ENCODE peak calls at places on chromosomes 7 and 10, in five cellular contexts. P is PC-9; D is CD8-positive, alpha-beta T cell; V is cardiac muscle cell; N is mammary epithelial cell. T is an unnamed sample.

GRCh38 chr10:10330481-10330880 is 687.2 kb upstream of the CELF2 start:
- DNase-seq in D (no peak), P (no peak), N (no peak), V (peak; percentile 70), T (no peak)

GRCh38 chr10:58810751-58811150 is 298.1 kb downstream of the BICC1 start:
- DNase-seq in N (no peak), V (no peak), P (no peak), D (no peak), T (no peak)

GRCh38 chr10:33155720-33156638 is 178.5 kb downstream of the NRP1 start:
- DNase-seq in D (peak; percentile 49), N (peak; percentile 75), P (peak; percentile 21), V (peak; percentile 88), T (no peak)

GRCh38 chr7:22979861-22980260 is 34.1 kb downstream of the HYCC1 start:
- DNase-seq in V (no peak), D (no peak), P (no peak), N (peak; percentile 59), T (no peak)

GRCh38 chr10:128263891-128264688 is 137.9 kb upstream of the MKI67 start:
- DNase-seq in D (peak; percentile 37), V (peak; percentile 68), N (peak; percentile 16), P (peak; percentile 21), T (peak; percentile 66)

GRCh38 chr10:78309536-78310237 is 276.0 kb downstream of the RPS24 start:
- DNase-seq in P (no peak), N (no peak), D (no peak), V (no peak), T (no peak)

GRCh38 chr10:22491931-22492615 is 146.8 kb downstream of the SPAG6 start:
- DNase-seq in V (no peak), N (no peak), P (no peak), D (peak; percentile 20), T (no peak)

GRCh38 chr10:94397549-94398370 is 4.6 kb upstream of the TBC1D12 start:
- DNase-seq in N (no peak), V (peak; percentile 39), P (peak; percentile 8), D (no peak), T (no peak)

GRCh38 chr7:13508586-13508985 is 480.9 kb downstream of the ETV1 start:
- DNase-seq in N (no peak), V (no peak), P (no peak), D (no peak), T (no peak)

GRCh38 chr7:2566890-2567662 is 8.3 kb downstream of the IQCE start:
- DNase-seq in D (no peak), P (no peak), V (no peak), N (no peak), T (no peak)

GRCh38 chr7:123690550-123690949 is 34.9 kb downstream of the LMOD2 start:
- DNase-seq in V (no peak), N (no peak), P (no peak), D (no peak), T (no peak)
- TF ChIP-seq CTCF in V (no peak), N (no peak), P (no peak), D (no peak), T (no peak)

GRCh38 chr7:86643478-86644281 is at the start of gene GRM3:
- DNase-seq in N (no peak), P (peak; percentile 4), V (peak; percentile 22), D (no peak), T (peak; percentile 18)
- H3K4me3 ChIP-seq in N (no peak within 1 kb of the TSS), P (no peak within 1 kb of the TSS), V (peak within 1 kb of the TSS; percentile 30), D (no peak within 1 kb of the TSS), T (peak within 1 kb of the TSS; percentile 24)

GRCh38 chr10:101013365-101013825 is 13.8 kb downstream of the LZTS2 start:
- DNase-seq in D (no peak), P (no peak), N (peak; percentile 73), V (no peak), T (no peak)
- H3K27ac ChIP-seq in D (no peak overlapping the region), P (no peak overlapping the region), N (peak overlapping the region; percentile 30), V (no peak overlapping the region), T (peak overlapping the region; percentile 55)

GRCh38 chr7:143390773-143391114 is 9.6 kb downstream of the ZYX start:
- DNase-seq in N (no peak), V (no peak), P (no peak), D (no peak), T (no peak)

GRCh38 chr7:143390098-143390772 is 9.1 kb downstream of the ZYX start:
- DNase-seq in V (peak; percentile 8), P (no peak), D (no peak), N (no peak), T (no peak)

GRCh38 chr7:143388491-143389101 is 7.5 kb downstream of the ZYX start:
- DNase-seq in N (no peak), D (no peak), V (peak; percentile 6), P (no peak), T (no peak)

GRCh38 chr7:143388051-143388450 is 6.9 kb downstream of the ZYX start:
- DNase-seq in V (no peak), D (no peak), N (no peak), P (no peak), T (no peak)

GRCh38 chr7:143389316-143390097 is 8.4 kb downstream of the ZYX start:
- DNase-seq in D (no peak), N (no peak), V (peak; percentile 15), P (no peak), T (no peak)
- TF ChIP-seq CTCF in D (no peak), N (peak; percentile 13), V (no peak), P (no peak), T (no peak)

DNA sequence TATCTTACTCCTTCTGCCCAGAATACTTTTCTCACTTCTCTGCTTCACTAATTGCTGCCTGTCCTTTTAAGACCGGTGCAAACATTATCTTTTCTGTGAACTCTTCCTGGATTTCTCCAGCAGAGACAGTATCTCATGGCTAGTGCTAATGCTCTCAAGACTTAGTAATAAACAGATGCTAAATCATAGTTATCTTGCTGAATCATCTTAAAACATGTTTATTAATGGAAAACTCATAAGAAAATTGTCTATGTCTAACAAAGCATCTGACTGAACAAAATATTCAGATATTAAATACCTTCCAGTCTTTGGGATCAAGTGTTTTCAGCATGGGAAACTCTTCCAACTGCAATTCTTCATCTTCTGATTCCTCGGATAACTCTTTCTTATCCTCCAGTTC is 3.1 kb downstream of the DNAJC2 start:
- DNase-seq in N (no peak), P (no peak), D (no peak), V (no peak), T (no peak)
- H3K4me3 ChIP-seq in N (no peak overlapping the region), P (no peak overlapping the region), D (no peak overlapping the region), V (no peak overlapping the region), T (no peak overlapping the region)

DNA sequence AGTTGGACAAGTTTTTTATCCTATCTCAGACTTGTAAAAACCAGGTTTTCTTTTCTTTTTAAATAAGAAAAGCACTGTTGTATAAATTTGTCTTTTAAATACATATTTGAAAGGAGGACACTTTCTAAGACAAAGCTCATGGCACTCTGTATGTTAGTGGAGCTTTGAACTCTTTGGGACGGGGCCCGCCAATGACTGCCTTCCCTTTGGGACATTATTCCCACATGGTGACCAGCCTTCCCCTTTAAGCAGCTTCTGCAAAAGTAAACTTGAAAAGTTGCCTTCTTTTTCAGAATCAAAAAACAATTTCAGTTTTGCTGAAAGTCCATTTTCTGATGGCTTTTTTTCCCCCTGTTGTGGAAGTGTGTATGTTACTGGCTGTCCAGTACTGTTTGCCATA is 1.8 kb downstream of the CUX1 start:
- DNase-seq in P (no peak), V (no peak), N (no peak), D (no peak), T (no peak)
- H3K27ac ChIP-seq in P (no peak overlapping the region), V (no peak overlapping the region), N (no peak overlapping the region), D (no peak overlapping the region), T (peak overlapping the region; percentile 6)

GRCh38 chr7:119935418-119936025 is 337.5 kb upstream of the KCND2 start:
- DNase-seq in P (no peak), V (peak; percentile 76), D (no peak), N (peak; percentile 2), T (no peak)
- TF ChIP-seq CTCF in P (peak; percentile 70), V (peak; percentile 51), D (no peak), N (peak; percentile 55), T (peak; percentile 57)

T was measured in heart right ventricle.